ENCODE peak calls at places on chromosome 12, in seven cellular contexts. One of them, this sample, is unnamed.

GRCh38 chr12:6280053-6280469 is 30.4 kb upstream of the PLEKHG6 start:
- DNase-seq in fibroblast of villous mesenchyme: peak
- DNase-seq in omental fat pad: no peak
- DNase-seq in fibroblast of mammary gland: peak
- DNase-seq in fibroblast of lung: peak
- DNase-seq in cardiac fibroblast: peak
- DNase-seq in spleen: peak
- DNase-seq in this sample: peak

GRCh38 chr12:52622349-52622748 is 4.0 kb upstream of the KRT73 start:
- DNase-seq in fibroblast of villous mesenchyme: no peak
- DNase-seq in omental fat pad: no peak
- DNase-seq in fibroblast of mammary gland: no peak
- DNase-seq in fibroblast of lung: no peak
- DNase-seq in cardiac fibroblast: no peak
- DNase-seq in spleen: no peak
- DNase-seq in this sample: no peak

GRCh38 chr12:46702581-46703344 is 123.0 kb downstream of the SLC38A4 start:
- DNase-seq in fibroblast of villous mesenchyme: peak
- DNase-seq in omental fat pad: no peak
- DNase-seq in fibroblast of mammary gland: peak
- DNase-seq in fibroblast of lung: peak
- DNase-seq in cardiac fibroblast: peak
- DNase-seq in spleen: no peak
- DNase-seq in this sample: peak

GRCh38 chr12:114952573-114953196 is 268.7 kb upstream of the TBX3 start:
- DNase-seq in fibroblast of villous mesenchyme: peak
- DNase-seq in omental fat pad: no peak
- DNase-seq in fibroblast of mammary gland: no peak
- DNase-seq in fibroblast of lung: no peak
- DNase-seq in cardiac fibroblast: peak
- DNase-seq in spleen: no peak
- DNase-seq in this sample: peak

GRCh38 chr12:62291888-62292760 is 31.9 kb downstream of the USP15 start:
- DNase-seq in fibroblast of villous mesenchyme: no peak
- DNase-seq in omental fat pad: no peak
- DNase-seq in fibroblast of mammary gland: peak
- DNase-seq in fibroblast of lung: peak
- DNase-seq in cardiac fibroblast: peak
- DNase-seq in spleen: no peak
- DNase-seq in this sample: no peak

GRCh38 chr12:21672151-21672550 is 14.5 kb upstream of the LDHB start:
- DNase-seq in fibroblast of villous mesenchyme: no peak
- DNase-seq in omental fat pad: no peak
- DNase-seq in fibroblast of mammary gland: no peak
- DNase-seq in fibroblast of lung: no peak
- DNase-seq in cardiac fibroblast: no peak
- DNase-seq in spleen: no peak
- DNase-seq in this sample: no peak

GRCh38 chr12:132776816-132777568 is 15.4 kb upstream of the ANKLE2 start:
- DNase-seq in fibroblast of villous mesenchyme: peak
- DNase-seq in omental fat pad: no peak
- DNase-seq in fibroblast of mammary gland: peak
- DNase-seq in fibroblast of lung: peak
- DNase-seq in cardiac fibroblast: peak
- DNase-seq in spleen: no peak
- DNase-seq in this sample: peak

GRCh38 chr12:103841690-103842584 is 903 bp upstream of the NT5DC3 start:
- DNase-seq in fibroblast of villous mesenchyme: peak
- DNase-seq in omental fat pad: no peak
- DNase-seq in fibroblast of mammary gland: peak
- DNase-seq in fibroblast of lung: peak
- DNase-seq in cardiac fibroblast: peak
- DNase-seq in spleen: peak
- DNase-seq in this sample: no peak

GRCh38 chr12:52871291-52871961 is 22.6 kb upstream of the KRT78 start:
- DNase-seq in fibroblast of villous mesenchyme: peak
- DNase-seq in omental fat pad: peak
- DNase-seq in fibroblast of mammary gland: peak
- DNase-seq in fibroblast of lung: peak
- DNase-seq in cardiac fibroblast: peak
- DNase-seq in spleen: no peak
- DNase-seq in this sample: peak

GRCh38 chr12:94062796-94063635 is 85.4 kb upstream of the PLXNC1 start:
- DNase-seq in fibroblast of villous mesenchyme: no peak
- DNase-seq in omental fat pad: no peak
- DNase-seq in fibroblast of mammary gland: no peak
- DNase-seq in fibroblast of lung: no peak
- DNase-seq in cardiac fibroblast: no peak
- DNase-seq in spleen: no peak
- DNase-seq in this sample: no peak

GRCh38 chr12:46209165-46209564 is 59.7 kb downstream of the SLC38A1 start:
- DNase-seq in fibroblast of villous mesenchyme: peak
- DNase-seq in omental fat pad: no peak
- DNase-seq in fibroblast of mammary gland: peak
- DNase-seq in fibroblast of lung: peak
- DNase-seq in cardiac fibroblast: peak
- DNase-seq in spleen: no peak
- DNase-seq in this sample: peak

GRCh38 chr12:5230151-5230550 is 186.5 kb downstream of the KCNA5 start:
- DNase-seq in fibroblast of villous mesenchyme: peak
- DNase-seq in omental fat pad: no peak
- DNase-seq in fibroblast of mammary gland: no peak
- DNase-seq in fibroblast of lung: peak
- DNase-seq in cardiac fibroblast: no peak
- DNase-seq in spleen: no peak
- DNase-seq in this sample: no peak

GRCh38 chr12:111428728-111429175 is 23.0 kb downstream of the SH2B3 start:
- DNase-seq in fibroblast of villous mesenchyme: no peak
- DNase-seq in omental fat pad: no peak
- DNase-seq in fibroblast of mammary gland: no peak
- DNase-seq in fibroblast of lung: no peak
- DNase-seq in cardiac fibroblast: no peak
- DNase-seq in spleen: peak
- DNase-seq in this sample: peak

GRCh38 chr12:12521044-12521485 is 41.6 kb downstream of the DUSP16 start:
- DNase-seq in fibroblast of villous mesenchyme: no peak
- DNase-seq in omental fat pad: no peak
- DNase-seq in fibroblast of mammary gland: no peak
- DNase-seq in fibroblast of lung: peak
- DNase-seq in cardiac fibroblast: no peak
- DNase-seq in spleen: no peak
- DNase-seq in this sample: no peak

GRCh38 chr12:3747543-3747942 is 5.4 kb downstream of the CRACR2A start:
- DNase-seq in fibroblast of villous mesenchyme: no peak
- DNase-seq in omental fat pad: no peak
- DNase-seq in fibroblast of mammary gland: no peak
- DNase-seq in fibroblast of lung: no peak
- DNase-seq in cardiac fibroblast: no peak
- DNase-seq in spleen: no peak
- DNase-seq in this sample: no peak

GRCh38 chr12:6273931-6274687 is 36.4 kb upstream of the PLEKHG6 start:
- DNase-seq in fibroblast of villous mesenchyme: no peak
- DNase-seq in omental fat pad: no peak
- DNase-seq in fibroblast of mammary gland: no peak
- DNase-seq in fibroblast of lung: no peak
- DNase-seq in cardiac fibroblast: peak
- DNase-seq in spleen: peak
- DNase-seq in this sample: peak

GRCh38 chr12:47071241-47071852 is 8.1 kb upstream of the PCED1B start:
- DNase-seq in fibroblast of villous mesenchyme: no peak
- DNase-seq in omental fat pad: no peak
- DNase-seq in fibroblast of mammary gland: no peak
- DNase-seq in fibroblast of lung: no peak
- DNase-seq in cardiac fibroblast: peak
- DNase-seq in spleen: no peak
- DNase-seq in this sample: no peak

GRCh38 chr12:91327889-91328288 is 145.3 kb upstream of the DCN start:
- DNase-seq in fibroblast of villous mesenchyme: peak
- DNase-seq in omental fat pad: no peak
- DNase-seq in fibroblast of mammary gland: peak
- DNase-seq in fibroblast of lung: peak
- DNase-seq in cardiac fibroblast: peak
- DNase-seq in spleen: no peak
- DNase-seq in this sample: peak

GRCh38 chr12:13368971-13369370 is 172.4 kb downstream of the EMP1 start:
- DNase-seq in fibroblast of villous mesenchyme: no peak
- DNase-seq in omental fat pad: no peak
- DNase-seq in fibroblast of mammary gland: no peak
- DNase-seq in fibroblast of lung: no peak
- DNase-seq in cardiac fibroblast: no peak
- DNase-seq in spleen: no peak
- DNase-seq in this sample: no peak

GRCh38 chr12:98185606-98186005 is 329.8 kb upstream of the TMPO start:
- DNase-seq in fibroblast of villous mesenchyme: peak
- DNase-seq in omental fat pad: no peak
- DNase-seq in fibroblast of mammary gland: no peak
- DNase-seq in fibroblast of lung: peak
- DNase-seq in cardiac fibroblast: peak
- DNase-seq in spleen: no peak
- DNase-seq in this sample: peak

GRCh38 chr12:116376354-116377193 is 99.1 kb upstream of the MED13L start:
- DNase-seq in fibroblast of villous mesenchyme: peak
- DNase-seq in omental fat pad: no peak
- DNase-seq in fibroblast of mammary gland: peak
- DNase-seq in fibroblast of lung: peak
- DNase-seq in cardiac fibroblast: peak
- DNase-seq in spleen: no peak
- DNase-seq in this sample: peak

GRCh38 chr12:130194154-130194553 is 31.9 kb downstream of the FZD10 start:
- DNase-seq in fibroblast of villous mesenchyme: no peak
- DNase-seq in omental fat pad: no peak
- DNase-seq in fibroblast of mammary gland: no peak
- DNase-seq in fibroblast of lung: no peak
- DNase-seq in cardiac fibroblast: no peak
- DNase-seq in spleen: no peak
- DNase-seq in this sample: no peak

GRCh38 chr12:21065845-21066244 is 65.1 kb upstream of the SLCO1B1 start:
- DNase-seq in fibroblast of villous mesenchyme: no peak
- DNase-seq in omental fat pad: no peak
- DNase-seq in fibroblast of mammary gland: no peak
- DNase-seq in fibroblast of lung: no peak
- DNase-seq in cardiac fibroblast: peak
- DNase-seq in spleen: no peak
- DNase-seq in this sample: peak

DNA sequence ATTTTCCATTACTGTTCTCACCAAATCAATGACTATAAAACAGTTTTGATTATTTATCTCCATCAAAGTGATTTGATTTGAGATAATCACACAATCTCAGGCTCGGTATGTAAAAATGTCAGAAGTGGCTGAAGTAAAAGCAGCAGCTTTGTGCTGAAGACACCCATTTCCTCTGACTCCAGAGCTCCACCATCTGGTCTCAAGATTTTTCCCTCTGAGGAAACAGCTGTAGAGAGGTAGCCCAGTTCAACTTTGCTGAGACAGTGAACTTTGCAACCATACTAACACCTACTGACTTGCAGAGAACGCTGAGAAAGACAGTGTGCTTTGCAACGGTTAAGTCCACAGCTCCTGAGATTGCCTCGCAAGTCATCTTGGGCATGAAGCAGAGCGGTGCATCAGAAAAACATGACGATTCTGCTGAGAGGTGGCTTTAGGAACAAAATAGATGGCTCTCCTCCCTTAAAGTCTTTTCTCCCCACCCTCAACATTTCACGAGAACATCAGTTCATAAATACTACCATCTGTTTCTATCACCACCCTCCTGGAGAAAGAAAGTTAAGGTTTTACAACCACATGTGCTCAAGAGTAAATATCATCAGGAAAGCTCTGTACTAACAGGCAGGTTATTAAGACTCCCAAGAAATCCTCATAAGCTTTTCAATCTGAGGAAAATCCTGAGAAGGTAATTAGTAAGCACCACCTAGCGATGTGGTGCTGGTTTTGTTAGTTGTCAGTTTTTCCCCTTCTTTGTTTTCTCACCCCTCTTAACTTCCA is 34.8 kb downstream of the HIGD1C start:
- DNase-seq in fibroblast of villous mesenchyme: peak
- DNase-seq in omental fat pad: no peak
- DNase-seq in fibroblast of mammary gland: peak
- DNase-seq in fibroblast of lung: peak
- DNase-seq in cardiac fibroblast: peak
- DNase-seq in spleen: no peak
- DNase-seq in this sample: peak
- TF ChIP-seq CTCF in fibroblast of villous mesenchyme: peak
- TF ChIP-seq CTCF in omental fat pad: no peak
- TF ChIP-seq CTCF in fibroblast of mammary gland: peak
- TF ChIP-seq CTCF in fibroblast of lung: peak
- TF ChIP-seq CTCF in cardiac fibroblast: peak
- TF ChIP-seq CTCF in spleen: peak
- TF ChIP-seq CTCF in this sample: peak

DNA sequence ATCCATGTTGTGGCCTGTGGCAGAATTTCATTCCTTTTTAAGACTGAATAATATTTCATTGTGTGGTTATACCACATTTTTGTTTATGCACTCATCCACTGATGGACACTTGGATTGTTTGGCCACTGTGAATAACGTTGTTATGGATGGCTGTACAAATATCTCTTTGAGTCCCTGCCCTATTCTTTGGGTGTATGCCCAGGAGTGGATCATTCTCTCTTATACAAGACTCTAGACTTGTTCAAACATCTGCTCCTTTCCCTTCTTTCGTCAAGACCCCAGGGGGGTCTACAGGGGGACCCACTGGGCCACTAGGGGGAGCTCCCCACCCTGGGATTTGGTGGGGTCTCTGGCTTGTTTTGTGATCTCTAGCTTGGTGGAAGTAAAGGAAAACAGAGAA is 77.4 kb downstream of the FBXL14 start:
- DNase-seq in fibroblast of villous mesenchyme: peak
- DNase-seq in omental fat pad: no peak
- DNase-seq in fibroblast of mammary gland: peak
- DNase-seq in fibroblast of lung: peak
- DNase-seq in cardiac fibroblast: peak
- DNase-seq in spleen: no peak
- DNase-seq in this sample: peak
- TF ChIP-seq CTCF in fibroblast of villous mesenchyme: peak
- TF ChIP-seq CTCF in omental fat pad: no peak
- TF ChIP-seq CTCF in fibroblast of mammary gland: peak
- TF ChIP-seq CTCF in fibroblast of lung: peak
- TF ChIP-seq CTCF in cardiac fibroblast: peak
- TF ChIP-seq CTCF in spleen: peak
- TF ChIP-seq CTCF in this sample: peak

GRCh38 chr12:14416658-14417057 is 51.2 kb downstream of the ATF7IP start:
- DNase-seq in fibroblast of villous mesenchyme: peak
- DNase-seq in omental fat pad: no peak
- DNase-seq in fibroblast of mammary gland: peak
- DNase-seq in fibroblast of lung: peak
- DNase-seq in cardiac fibroblast: peak
- DNase-seq in spleen: no peak
- DNase-seq in this sample: peak
- TF ChIP-seq CTCF in fibroblast of villous mesenchyme: peak
- TF ChIP-seq CTCF in omental fat pad: no peak
- TF ChIP-seq CTCF in fibroblast of mammary gland: peak
- TF ChIP-seq CTCF in fibroblast of lung: peak
- TF ChIP-seq CTCF in cardiac fibroblast: peak
- TF ChIP-seq CTCF in spleen: no peak
- TF ChIP-seq CTCF in this sample: peak

DNA sequence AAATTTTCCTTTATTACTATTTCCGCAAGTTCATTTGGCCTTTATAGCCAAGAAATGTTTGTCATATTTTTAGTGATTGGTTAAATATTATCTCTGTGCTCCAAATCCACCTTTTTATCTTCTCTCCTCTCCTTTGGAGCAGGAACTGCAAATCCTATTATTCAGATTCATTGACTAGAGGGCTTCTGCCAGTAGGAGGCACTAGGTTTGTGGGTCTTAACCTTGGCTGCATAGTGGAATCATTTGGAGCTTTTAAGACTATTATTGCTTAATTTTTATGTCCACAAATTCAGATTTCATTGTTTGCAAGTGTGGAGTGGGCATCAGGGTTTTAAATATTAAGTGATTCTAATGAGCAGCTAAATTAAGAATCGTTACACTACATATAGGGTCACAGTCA is 75.3 kb upstream of the SYT10 start:
- DNase-seq in fibroblast of villous mesenchyme: no peak
- DNase-seq in omental fat pad: no peak
- DNase-seq in fibroblast of mammary gland: no peak
- DNase-seq in fibroblast of lung: no peak
- DNase-seq in cardiac fibroblast: peak
- DNase-seq in spleen: no peak
- DNase-seq in this sample: no peak
- TF ChIP-seq CTCF in fibroblast of villous mesenchyme: no peak
- TF ChIP-seq CTCF in omental fat pad: no peak
- TF ChIP-seq CTCF in fibroblast of mammary gland: no peak
- TF ChIP-seq CTCF in fibroblast of lung: no peak
- TF ChIP-seq CTCF in cardiac fibroblast: peak
- TF ChIP-seq CTCF in spleen: no peak
- TF ChIP-seq CTCF in this sample: no peak

This sample was measured in fibroblast of pulmonary artery.